ENCODE peak calls at places on chromosomes 3 and 15, in five cellular contexts. U is HCT116, E is heart left ventricle, X is stomach, H is sigmoid colon. V is an unnamed sample.
A peak's percentile ranks its signal among the peaks of the same experiment; 100 is the strongest.

GRCh38 chr15:85730001-85730820 is 64.5 kb downstream of the KLHL25 start:
- DNase-seq in E (peak; percentile 45), H (no peak), X (no peak), U (peak; percentile 47), V (no peak)

GRCh38 chr15:100818927-100819326 is 60.7 kb upstream of the ALDH1A3 start:
- DNase-seq in X (no peak), E (no peak), H (no peak), U (no peak), V (no peak)

GRCh38 chr15:65055201-65055870 is 10.1 kb downstream of the SLC51B start:
- DNase-seq in U (no peak), E (no peak), X (peak; percentile 48), H (no peak), V (no peak)

GRCh38 chr3:177673105-177673804 is 476.0 kb upstream of the TBL1XR1 start:
- DNase-seq in U (no peak), E (no peak), H (no peak), X (no peak), V (no peak)

GRCh38 chr3:32951410-32951811 is at the start of gene CCR4:
- DNase-seq in U (no peak), X (no peak), E (no peak), H (no peak), V (no peak)

GRCh38 chr3:172836390-172836997 is 86.0 kb downstream of the ECT2 start:
- DNase-seq in E (peak; percentile 20), H (no peak), U (peak; percentile 32), X (no peak), V (no peak)

GRCh38 chr3:49638445-49638844 is 35.7 kb upstream of the APEH start:
- DNase-seq in X (no peak), H (no peak), E (no peak), U (peak; percentile 57), V (no peak)

GRCh38 chr3:177333535-177334495 is 136.5 kb upstream of the TBL1XR1 start:
- DNase-seq in H (no peak), U (no peak), X (no peak), E (peak; percentile 41), V (no peak)

GRCh38 chr3:190225186-190225692 is 97.0 kb downstream of the CLDN1 start:
- DNase-seq in H (no peak), U (peak; percentile 10), X (no peak), E (no peak), V (no peak)

GRCh38 chr3:58366699-58367098 is 34.0 kb downstream of the PXK start:
- DNase-seq in U (no peak), X (no peak), H (no peak), E (no peak), V (no peak)

GRCh38 chr15:72827216-72827615 is 43.7 kb upstream of the ADPGK start:
- DNase-seq in H (no peak), X (no peak), E (no peak), U (no peak), V (no peak)

GRCh38 chr3:115074502-115074901 is 72.6 kb downstream of the ZBTB20 start:
- DNase-seq in E (no peak), H (no peak), U (no peak), X (no peak), V (no peak)

GRCh38 chr3:44529927-44530326 is 25.1 kb upstream of the ZKSCAN7 start:
- DNase-seq in U (peak; percentile 10), E (no peak), H (no peak), X (no peak), V (no peak)

GRCh38 chr3:65761431-65761830 is 277.3 kb downstream of the MAGI1 start:
- DNase-seq in E (no peak), H (no peak), X (no peak), U (no peak), V (no peak)

GRCh38 chr3:88595025-88595424 is 445.3 kb downstream of the C3orf38 start:
- DNase-seq in H (no peak), X (no peak), E (no peak), U (no peak), V (no peak)

GRCh38 chr15:99502661-99503060 is 63.1 kb upstream of the MEF2A start:
- DNase-seq in X (no peak), E (no peak), U (no peak), H (no peak), V (no peak)
- TF ChIP-seq POLR2A in X (no peak), E (no peak), U (no peak), H (no peak), V (no peak)

GRCh38 chr15:45131510-45131909 is 1.7 kb downstream of the DUOX1 start:
- DNase-seq in U (no peak), H (no peak), E (no peak), X (no peak), V (no peak)

GRCh38 chr15:45130291-45131000 is 652 bp downstream of the DUOX1 start:
- DNase-seq in U (no peak), H (no peak), X (no peak), E (no peak), V (no peak)

GRCh38 chr15:45129651-45130129 is at the start of the genes DUOX1 and DUOXA1:
- DNase-seq in X (peak; percentile 85), E (peak; percentile 32), H (no peak), U (peak; percentile 16), V (no peak)

GRCh38 chr15:45126535-45127158 is 3.0 kb downstream of the DUOXA1 start:
- DNase-seq in H (no peak), U (peak; percentile 36), X (peak; percentile 60), E (no peak), V (no peak)

DNA sequence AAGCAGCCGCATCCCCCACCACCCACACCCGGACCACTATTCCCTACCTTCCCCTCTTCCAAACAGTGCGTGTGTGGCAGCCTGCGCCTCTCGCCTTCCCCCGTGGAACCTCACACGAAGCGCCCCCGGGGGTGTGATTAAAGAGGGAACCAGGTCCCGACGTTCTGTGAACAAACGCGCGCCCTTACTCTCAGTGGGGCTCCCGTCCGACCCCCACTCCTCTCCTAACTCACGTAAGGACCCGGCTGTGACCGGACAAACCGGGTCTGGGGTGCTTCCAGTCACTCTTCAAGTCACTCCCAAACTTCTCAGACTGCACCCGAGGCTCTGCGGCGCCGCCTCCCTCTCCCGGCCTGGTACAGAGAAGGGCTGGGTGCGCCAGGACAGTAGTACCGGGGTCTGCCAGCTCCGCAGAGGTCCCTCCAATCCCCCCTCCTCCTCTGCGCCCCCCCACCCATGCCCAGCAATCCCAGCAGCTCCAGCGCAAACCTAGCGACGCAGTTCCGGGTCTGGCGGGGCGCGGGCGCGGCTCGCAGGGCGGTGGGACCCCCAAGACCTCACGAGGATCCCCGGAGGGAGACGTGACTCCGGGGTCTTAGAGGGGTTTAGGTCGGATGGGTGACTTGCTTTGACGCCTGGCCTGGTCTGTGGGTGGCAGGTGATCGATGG is 574 bp downstream of the DUOXA1 start:
- DNase-seq in E (no peak), H (no peak), X (no peak), U (no peak), V (no peak)
- H3K4me3 ChIP-seq in E (peak overlapping the region; percentile 48), H (peak overlapping the region; percentile 24), X (peak overlapping the region; percentile 49), U (peak overlapping the region; percentile 68), V (peak overlapping the region; percentile 36)

GRCh38 chr15:40941528-40942336 is 11.5 kb upstream of the CHAC1 start:
- DNase-seq in E (peak; percentile 86), X (peak; percentile 80), U (no peak), H (peak; percentile 86), V (peak; percentile 62)
- TF ChIP-seq CTCF in E (peak; percentile 66), X (no peak), U (peak; percentile 20), H (peak; percentile 35), V (peak; percentile 92)

GRCh38 chr3:127488740-127489139 is 101.8 kb downstream of the TPRA1 start:
- DNase-seq in E (no peak), H (peak; percentile 61), X (no peak), U (no peak), V (no peak)
- TF ChIP-seq POLR2A in E (no peak), H (no peak), X (no peak), U (no peak), V (no peak)

GRCh38 chr3:152517517-152517916 is 248.8 kb downstream of the MBNL1 start:
- DNase-seq in E (no peak), X (no peak), H (no peak), U (no peak), V (no peak)

GRCh38 chr3:152513301-152513960 is 244.7 kb downstream of the MBNL1 start:
- DNase-seq in E (no peak), H (no peak), U (no peak), X (no peak), V (no peak)

GRCh38 chr3:152516195-152516594 is 247.5 kb downstream of the MBNL1 start:
- DNase-seq in X (no peak), U (no peak), E (no peak), H (no peak), V (no peak)

GRCh38 chr3:152519376-152519775 is 250.6 kb downstream of the MBNL1 start:
- DNase-seq in X (no peak), U (no peak), H (no peak), E (no peak), V (no peak)

DNA sequence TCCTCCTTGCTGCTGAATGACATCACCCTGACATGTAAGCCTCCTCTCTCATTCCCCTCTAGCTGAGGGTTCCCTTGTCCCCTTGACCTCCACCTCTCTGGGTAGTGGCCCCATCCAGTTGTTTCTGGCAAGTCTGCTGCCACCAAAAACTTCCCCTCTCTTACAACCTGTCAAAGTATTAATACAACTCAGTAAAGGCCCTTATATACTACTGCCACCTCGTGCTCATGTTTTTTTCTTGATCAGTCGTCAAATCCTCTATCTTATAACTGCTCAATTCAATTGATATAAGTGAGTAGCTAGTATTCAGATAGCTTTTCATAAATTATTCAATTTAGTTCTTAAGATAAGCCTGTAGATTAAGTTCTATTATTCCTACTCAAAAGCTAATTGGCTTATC is 249.6 kb downstream of the MBNL1 start:
- DNase-seq in H (no peak), U (no peak), E (no peak), X (no peak), V (no peak)
- H3K4me3 ChIP-seq in H (no peak overlapping the region), U (no peak overlapping the region), E (no peak overlapping the region), X (no peak overlapping the region), V (no peak overlapping the region)

GRCh38 chr3:119035014-119035346 is 334 bp upstream of the IGSF11 start:
- DNase-seq in U (no peak), X (no peak), H (no peak), E (no peak), V (no peak)
- TF ChIP-seq CTCF in U (no peak), X (no peak), H (no peak), E (no peak), V (no peak)

DNA sequence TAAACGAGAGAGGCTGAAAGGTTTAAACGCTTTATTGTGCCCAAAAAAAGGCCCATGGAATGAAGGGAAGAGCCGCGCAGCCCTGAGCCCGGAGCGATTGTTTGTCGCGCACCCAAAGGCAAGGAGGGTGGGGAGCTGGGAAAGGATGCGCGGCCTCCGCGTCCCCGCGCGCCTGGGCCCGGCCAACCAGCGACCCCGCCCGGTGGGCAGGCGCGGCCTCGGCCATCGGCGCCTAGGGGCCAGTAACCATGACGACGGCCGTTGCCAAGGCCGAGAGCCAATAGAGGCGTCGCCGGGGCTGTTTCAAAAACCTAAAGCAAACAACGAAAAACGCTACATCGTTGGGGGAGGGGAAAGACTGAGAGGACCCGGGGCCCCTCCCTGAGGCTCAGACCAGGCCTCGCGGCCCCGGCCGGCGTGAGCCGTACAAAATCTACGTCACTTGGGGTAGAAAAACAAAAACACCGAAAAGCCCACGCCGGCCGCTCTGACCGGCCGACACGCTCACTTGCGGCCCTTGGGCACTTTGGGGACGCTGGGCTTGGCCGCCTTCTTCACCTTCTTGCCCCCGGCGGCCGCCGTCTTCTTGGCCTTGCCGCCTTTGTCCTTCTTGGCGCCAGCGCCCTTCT is 36.2 kb downstream of the HMCES start:
- DNase-seq in E (peak; percentile 91), X (peak; percentile 75), U (peak; percentile 51), H (peak; percentile 94), V (peak; percentile 85)
- TF ChIP-seq POLR2A in E (peak; percentile 47), X (no peak), U (peak; percentile 50), H (no peak), V (peak; percentile 24)

V was measured in breast epithelium.